ENCODE peak calls at places on chromosomes 5 and 9, in four cellular contexts. One of them, this sample, is unnamed.

GRCh38 chr5:51377151-51378060 is 5.8 kb upstream of the ISL1 start:
- DNase-seq in tibial nerve: no peak
- DNase-seq in BJ: no peak
- DNase-seq in AG10803: no peak
- DNase-seq in this sample: no peak

GRCh38 chr9:79817469-79818004 is 245.8 kb downstream of the TLE4 start:
- DNase-seq in tibial nerve: no peak
- DNase-seq in BJ: no peak
- DNase-seq in AG10803: no peak
- DNase-seq in this sample: no peak

GRCh38 chr5:170028124-170028523 is 47.8 kb upstream of the INSYN2B start:
- DNase-seq in tibial nerve: no peak
- DNase-seq in BJ: no peak
- DNase-seq in AG10803: peak; percentile 45
- DNase-seq in this sample: no peak

GRCh38 chr5:175710361-175710760 is 52.5 kb downstream of the HRH2 start:
- DNase-seq in tibial nerve: no peak
- DNase-seq in BJ: no peak
- DNase-seq in AG10803: no peak
- DNase-seq in this sample: no peak

GRCh38 chr9:130663258-130664171 is 879 bp upstream of the PRDM12 start:
- DNase-seq in tibial nerve: no peak
- DNase-seq in BJ: no peak
- DNase-seq in AG10803: no peak
- DNase-seq in this sample: no peak

GRCh38 chr9:127993721-127994120 is 12.9 kb upstream of the EEIG1 start:
- DNase-seq in tibial nerve: no peak
- DNase-seq in BJ: no peak
- DNase-seq in AG10803: no peak
- DNase-seq in this sample: no peak

GRCh38 chr5:77167695-77168111 is 42.8 kb upstream of the PDE8B start:
- DNase-seq in tibial nerve: no peak
- DNase-seq in BJ: peak; percentile 75
- DNase-seq in AG10803: peak; percentile 86
- DNase-seq in this sample: peak; percentile 89

GRCh38 chr5:3179220-3179619 is 416.4 kb upstream of the IRX1 start:
- DNase-seq in tibial nerve: no peak
- DNase-seq in BJ: no peak
- DNase-seq in AG10803: no peak
- DNase-seq in this sample: no peak

GRCh38 chr9:32399110-32399815 is 14.8 kb downstream of the ACO1 start:
- DNase-seq in tibial nerve: no peak
- DNase-seq in BJ: no peak
- DNase-seq in AG10803: no peak
- DNase-seq in this sample: no peak

GRCh38 chr5:153658606-153659005 is 168.1 kb downstream of the GRIA1 start:
- DNase-seq in tibial nerve: no peak
- DNase-seq in BJ: no peak
- DNase-seq in AG10803: peak; percentile 6
- DNase-seq in this sample: peak; percentile 13

GRCh38 chr5:79030663-79031480 is 38.6 kb downstream of the DMGDH start:
- DNase-seq in tibial nerve: no peak
- DNase-seq in BJ: no peak
- DNase-seq in AG10803: no peak
- DNase-seq in this sample: no peak

GRCh38 chr5:1414311-1415058 is 30.8 kb downstream of the SLC6A3 start:
- DNase-seq in tibial nerve: no peak
- DNase-seq in BJ: no peak
- DNase-seq in AG10803: no peak
- DNase-seq in this sample: no peak

GRCh38 chr5:116573279-116573616 is 1.4 kb downstream of the SEMA6A start:
- DNase-seq in tibial nerve: no peak
- DNase-seq in BJ: no peak
- DNase-seq in AG10803: no peak
- DNase-seq in this sample: no peak

GRCh38 chr9:129239946-129240490 is 62.0 kb upstream of the IER5L start:
- DNase-seq in tibial nerve: no peak
- DNase-seq in BJ: no peak
- DNase-seq in AG10803: no peak
- DNase-seq in this sample: no peak

GRCh38 chr5:136012041-136012804 is 16.6 kb upstream of the TGFBI start:
- DNase-seq in tibial nerve: no peak
- DNase-seq in BJ: no peak
- DNase-seq in AG10803: peak; percentile 76
- DNase-seq in this sample: peak; percentile 45

GRCh38 chr9:68808481-68808880 is 103.4 kb downstream of the PIP5K1B start:
- DNase-seq in tibial nerve: no peak
- DNase-seq in BJ: no peak
- DNase-seq in AG10803: no peak
- DNase-seq in this sample: no peak

GRCh38 chr5:54649041-54649504 is 131.5 kb downstream of the SNX18 start:
- DNase-seq in tibial nerve: no peak
- DNase-seq in BJ: no peak
- DNase-seq in AG10803: no peak
- DNase-seq in this sample: no peak

GRCh38 chr9:137611623-137612609 is 6.4 kb downstream of the ARRDC1 start:
- DNase-seq in tibial nerve: no peak
- DNase-seq in BJ: peak; percentile 43
- DNase-seq in AG10803: peak; percentile 76
- DNase-seq in this sample: peak; percentile 70

GRCh38 chr5:87277279-87277835 is 9.7 kb downstream of the RASA1 start:
- DNase-seq in tibial nerve: no peak
- DNase-seq in BJ: no peak
- DNase-seq in AG10803: peak; percentile 65
- DNase-seq in this sample: no peak

GRCh38 chr9:20872340-20872977 is 159.0 kb downstream of the HACD4 start:
- DNase-seq in tibial nerve: no peak
- DNase-seq in BJ: peak; percentile 62
- DNase-seq in AG10803: peak; percentile 88
- DNase-seq in this sample: peak; percentile 92

GRCh38 chr9:98206754-98207153 is 14.3 kb upstream of the CORO2A start:
- DNase-seq in tibial nerve: no peak
- DNase-seq in BJ: no peak
- DNase-seq in AG10803: no peak
- DNase-seq in this sample: no peak

GRCh38 chr9:107390319-107390718 is 99.2 kb downstream of the KLF4 start:
- DNase-seq in tibial nerve: no peak
- DNase-seq in BJ: no peak
- DNase-seq in AG10803: no peak
- DNase-seq in this sample: no peak

GRCh38 chr9:26813247-26813646 is 79.4 kb downstream of the CAAP1 start:
- DNase-seq in tibial nerve: no peak
- DNase-seq in BJ: no peak
- DNase-seq in AG10803: peak; percentile 5
- DNase-seq in this sample: peak; percentile 50

GRCh38 chr9:37220971-37221370 is 100.6 kb downstream of the ZCCHC7 start:
- DNase-seq in tibial nerve: no peak
- DNase-seq in BJ: no peak
- DNase-seq in AG10803: peak; percentile 13
- DNase-seq in this sample: no peak

GRCh38 chr9:126386088-126386487 is 59.5 kb downstream of the MVB12B start:
- DNase-seq in tibial nerve: no peak
- DNase-seq in BJ: no peak
- DNase-seq in AG10803: no peak
- DNase-seq in this sample: no peak

GRCh38 chr9:97160255-97160654 is 121.3 kb upstream of the CTSV start:
- DNase-seq in tibial nerve: no peak
- DNase-seq in BJ: no peak
- DNase-seq in AG10803: no peak
- DNase-seq in this sample: no peak

DNA sequence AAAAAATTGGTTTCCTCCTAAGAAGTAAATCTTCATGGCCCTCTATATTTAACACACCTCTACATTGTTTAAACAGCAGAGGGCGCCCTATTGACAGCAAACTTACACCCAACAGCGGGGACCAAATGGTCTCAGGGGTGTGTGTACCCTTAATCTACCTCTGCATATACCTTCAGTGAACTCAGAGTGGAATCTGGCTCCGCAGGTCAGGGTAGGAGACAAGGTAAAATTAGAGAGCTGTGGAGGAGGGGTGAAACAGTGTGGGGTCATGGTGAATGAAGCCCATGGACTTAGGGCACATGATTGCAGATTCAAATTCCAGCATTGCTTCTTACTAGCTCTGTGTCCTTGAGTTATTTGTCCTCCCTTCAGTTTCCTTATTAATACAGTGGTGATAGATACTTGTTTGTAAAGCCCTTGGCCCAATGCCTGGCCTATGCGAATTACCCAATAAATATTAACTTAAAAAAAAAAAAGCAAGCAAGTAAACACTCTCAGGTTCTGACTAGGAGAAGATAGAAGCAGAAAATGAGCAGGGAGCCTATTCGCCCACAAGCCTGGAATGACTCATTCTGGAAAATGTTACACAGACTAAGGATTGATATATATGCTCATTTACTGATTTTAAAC is 122.9 kb downstream of the CAVIN4 start:
- DNase-seq in tibial nerve: no peak
- DNase-seq in BJ: no peak
- DNase-seq in AG10803: peak; percentile 3
- DNase-seq in this sample: no peak
- TF ChIP-seq CTCF in tibial nerve: peak; percentile 22
- TF ChIP-seq CTCF in BJ: peak; percentile 36
- TF ChIP-seq CTCF in AG10803: peak; percentile 45
- TF ChIP-seq CTCF in this sample: peak; percentile 25

DNA sequence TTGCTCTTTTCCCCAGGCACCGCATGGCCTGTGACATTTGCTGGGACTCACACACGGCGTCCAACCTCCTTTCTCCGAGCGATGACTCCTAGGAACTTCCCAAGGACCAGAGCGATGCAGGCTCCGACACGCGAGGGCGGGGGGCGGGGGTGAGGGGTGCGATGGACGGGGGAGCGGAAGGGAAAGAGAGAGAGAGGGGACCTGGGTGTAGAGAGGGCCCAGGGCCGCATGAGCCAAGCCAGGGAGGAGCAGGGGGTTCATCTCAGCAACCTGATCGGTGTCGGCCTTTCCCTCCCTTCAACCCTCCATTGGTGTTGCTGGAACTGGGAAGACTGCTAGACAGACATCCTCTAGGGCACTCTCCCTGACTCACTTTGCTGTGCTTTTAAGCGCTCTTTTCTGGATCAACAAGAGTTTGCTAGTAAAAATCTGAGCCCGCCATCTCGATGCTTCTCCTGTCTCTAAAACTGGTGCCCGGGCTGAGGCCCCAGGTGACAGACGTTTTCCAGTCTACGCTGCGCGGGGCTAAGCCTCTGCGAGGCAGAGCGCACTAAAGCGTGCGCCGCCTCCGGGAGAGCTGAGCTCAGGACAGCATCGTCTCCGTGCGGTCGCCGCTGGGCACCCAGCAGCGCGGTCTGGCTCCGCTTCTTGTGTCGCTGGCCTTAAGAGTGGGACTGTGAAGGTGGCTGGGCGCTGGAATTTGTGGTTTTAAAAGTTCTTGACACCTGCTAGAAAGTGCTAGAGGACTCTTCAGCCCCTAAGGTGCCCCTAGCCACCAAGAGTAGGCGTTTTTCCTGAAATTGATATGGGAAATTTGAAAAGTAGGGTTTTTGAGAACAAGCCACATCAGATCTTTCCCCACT is 1.0 kb upstream of the TSLP start:
- DNase-seq in tibial nerve: no peak
- DNase-seq in BJ: no peak
- DNase-seq in AG10803: no peak
- DNase-seq in this sample: peak; percentile 32
- H3K4me3 ChIP-seq in tibial nerve: no peak overlapping the region
- H3K4me3 ChIP-seq in BJ: peak overlapping the region; percentile 12
- H3K4me3 ChIP-seq in AG10803: peak overlapping the region; percentile 32
- H3K4me3 ChIP-seq in this sample: peak overlapping the region; percentile 30

DNA sequence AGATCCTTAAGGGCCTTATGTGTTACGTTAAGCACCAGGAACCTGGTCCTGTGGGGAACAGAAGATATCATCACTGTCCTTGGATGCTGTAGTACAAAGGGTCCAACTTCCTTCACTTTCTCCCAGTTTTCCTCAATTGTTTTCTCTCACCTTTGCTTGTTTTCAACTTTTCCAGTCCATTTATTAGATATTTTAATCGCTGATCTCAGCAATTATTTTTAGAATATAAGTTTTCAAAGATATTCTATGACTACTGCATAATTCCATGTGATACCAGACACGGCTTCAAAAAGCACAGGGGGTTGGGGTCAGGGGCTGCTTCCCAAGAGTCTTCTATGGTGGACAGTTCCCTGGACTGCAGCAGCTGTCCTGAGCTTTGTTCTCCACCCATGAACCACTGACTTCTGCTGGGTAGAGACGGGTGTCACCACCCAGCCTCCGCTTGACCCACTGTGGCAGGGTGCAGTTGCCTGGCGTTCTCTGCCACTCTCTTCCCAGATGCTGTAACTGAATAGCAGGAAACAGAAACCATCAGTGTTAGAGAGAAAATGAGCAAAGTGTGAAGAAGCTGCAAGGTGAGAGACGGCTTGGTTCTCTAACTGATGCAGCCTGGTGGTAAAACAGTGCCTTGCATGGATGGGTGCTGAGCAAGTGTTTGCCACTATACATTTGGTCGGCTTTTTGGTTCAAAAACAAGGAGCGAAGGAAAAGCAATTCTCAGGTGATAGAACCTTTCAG is 383.0 kb downstream of the RAB3C start:
- DNase-seq in tibial nerve: no peak
- DNase-seq in BJ: no peak
- DNase-seq in AG10803: no peak
- DNase-seq in this sample: no peak
- TF ChIP-seq CTCF in tibial nerve: no peak
- TF ChIP-seq CTCF in BJ: no peak
- TF ChIP-seq CTCF in AG10803: no peak
- TF ChIP-seq CTCF in this sample: no peak

DNA sequence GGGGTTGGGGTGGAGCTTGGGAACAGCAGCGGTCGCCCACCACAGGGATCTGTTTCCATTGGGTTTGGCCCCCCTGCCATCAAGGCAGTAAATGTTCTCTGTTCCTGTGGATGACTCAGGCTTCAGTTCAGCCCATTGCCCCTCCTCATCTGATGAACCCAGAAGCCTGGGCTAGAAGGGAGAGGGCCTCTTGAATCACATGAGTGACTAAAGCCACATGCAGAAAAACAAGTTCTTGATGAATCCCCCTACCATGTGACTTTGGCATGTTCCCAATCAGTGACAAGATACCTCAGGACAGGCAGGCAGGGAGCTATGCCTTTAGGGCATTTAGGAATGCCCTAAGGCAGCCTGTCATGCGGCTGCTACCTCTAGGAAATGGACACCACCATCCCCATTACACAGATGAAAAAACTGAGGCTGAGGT is 2.5 kb downstream of the SH3PXD2B start:
- DNase-seq in tibial nerve: no peak
- DNase-seq in BJ: peak; percentile 55
- DNase-seq in AG10803: peak; percentile 73
- DNase-seq in this sample: peak; percentile 91
- H3K4me3 ChIP-seq in tibial nerve: no peak overlapping the region
- H3K4me3 ChIP-seq in BJ: no peak overlapping the region
- H3K4me3 ChIP-seq in AG10803: no peak overlapping the region
- H3K4me3 ChIP-seq in this sample: peak overlapping the region; percentile 60

GRCh38 chr9:104091708-104092107 is 2.4 kb upstream of the SMC2 start:
- DNase-seq in tibial nerve: no peak
- DNase-seq in BJ: no peak
- DNase-seq in AG10803: no peak
- DNase-seq in this sample: peak; percentile 67
- TF ChIP-seq CTCF in tibial nerve: no peak
- TF ChIP-seq CTCF in BJ: no peak
- TF ChIP-seq CTCF in AG10803: no peak
- TF ChIP-seq CTCF in this sample: peak; percentile 32

This sample was measured in astrocyte of the spinal cord.